ENCODE peak calls at places on chromosomes 3 and 15, in eight cellular contexts. E, W, Z, X, R, Y, H and Q are unnamed samples.

GRCh38 chr15:70854669-70854976 is 666 bp upstream of the LARP6 start:
- DNase-seq in E (no peak), W (no peak), Z (no peak), X (no peak), R (no peak), Y (no peak), H (no peak), Q (no peak)

GRCh38 chr15:72276326-72276700 is 4.0 kb upstream of the PARP6 start:
- DNase-seq in E (no peak), W (no peak), Z (no peak), X (no peak), R (no peak), Y (no peak), H (no peak), Q (no peak)

GRCh38 chr15:52678468-52679231 is 538 bp downstream of the ATOSA start:
- DNase-seq in E (peak; percentile 78), W (peak; percentile 60), Z (peak; percentile 70), X (no peak), R (peak; percentile 68), Y (peak; percentile 67), H (no peak), Q (no peak)

GRCh38 chr15:91422704-91423254 is 322.7 kb downstream of the SV2B start:
- DNase-seq in E (no peak), W (no peak), Z (no peak), X (no peak), R (no peak), Y (no peak), H (no peak), Q (no peak)

GRCh38 chr3:23735575-23736326 is 70.0 kb upstream of the UBE2E1 start:
- DNase-seq in E (no peak), W (no peak), Z (no peak), X (no peak), R (no peak), Y (no peak), H (no peak), Q (no peak)

GRCh38 chr3:12288466-12289129 is at the start of gene PPARG:
- DNase-seq in E (peak; percentile 56), W (no peak), Z (peak; percentile 72), X (no peak), R (no peak), Y (peak; percentile 38), H (peak; percentile 10), Q (no peak)

GRCh38 chr3:107430214-107431047 is 53.2 kb downstream of the CCDC54 start:
- DNase-seq in E (no peak), W (no peak), Z (no peak), X (no peak), R (no peak), Y (peak; percentile 23), H (no peak), Q (no peak)

GRCh38 chr3:141812091-141812490 is 48.9 kb downstream of the GRK7 start:
- DNase-seq in E (no peak), W (no peak), Z (no peak), X (no peak), R (no peak), Y (no peak), H (no peak), Q (no peak)

GRCh38 chr15:89367485-89368451 is 33.1 kb upstream of the POLG start:
- DNase-seq in E (peak; percentile 67), W (no peak), Z (no peak), X (no peak), R (no peak), Y (no peak), H (no peak), Q (no peak)

GRCh38 chr3:149442845-149443544 is 31.5 kb upstream of the TM4SF4 start:
- DNase-seq in E (no peak), W (no peak), Z (no peak), X (peak; percentile 82), R (no peak), Y (no peak), H (no peak), Q (peak; percentile 59)

GRCh38 chr3:170055209-170055608 is 17.4 kb downstream of the GPR160 start:
- DNase-seq in E (no peak), W (no peak), Z (no peak), X (peak; percentile 18), R (no peak), Y (no peak), H (no peak), Q (no peak)

GRCh38 chr15:31483053-31483923 is 156.7 kb downstream of the KLF13 start:
- DNase-seq in E (peak; percentile 38), W (no peak), Z (no peak), X (no peak), R (peak; percentile 56), Y (no peak), H (no peak), Q (no peak)

GRCh38 chr15:77546050-77546501 is 86.6 kb downstream of the LINGO1 start:
- DNase-seq in E (no peak), W (no peak), Z (peak; percentile 64), X (peak; percentile 60), R (no peak), Y (no peak), H (no peak), Q (peak; percentile 51)

GRCh38 chr3:12286927-12287726 is 1.7 kb upstream of the PPARG start:
- DNase-seq in E (peak; percentile 48), W (no peak), Z (peak; percentile 35), X (no peak), R (no peak), Y (peak; percentile 48), H (no peak), Q (no peak)

GRCh38 chr15:45715528-45715927 is 80.7 kb downstream of the SQOR start:
- DNase-seq in E (no peak), W (no peak), Z (no peak), X (no peak), R (no peak), Y (no peak), H (no peak), Q (no peak)

GRCh38 chr3:184022323-184022722 is 4.6 kb upstream of the ABCC5 start:
- DNase-seq in E (no peak), W (no peak), Z (no peak), X (no peak), R (no peak), Y (no peak), H (no peak), Q (no peak)

GRCh38 chr3:39668420-39668819 is 141.0 kb upstream of the MYRIP start:
- DNase-seq in E (peak; percentile 22), W (no peak), Z (no peak), X (peak; percentile 24), R (no peak), Y (no peak), H (no peak), Q (peak; percentile 21)

GRCh38 chr3:188947983-188948657 is 223.7 kb upstream of the TPRG1 start:
- DNase-seq in E (peak; percentile 82), W (peak; percentile 98), Z (no peak), X (peak; percentile 93), R (no peak), Y (peak; percentile 97), H (no peak), Q (peak; percentile 61)

GRCh38 chr15:49063402-49064280 is 17.4 kb upstream of the SECISBP2L start:
- DNase-seq in E (no peak), W (no peak), Z (no peak), X (no peak), R (no peak), Y (no peak), H (no peak), Q (no peak)

GRCh38 chr3:160796813-160797164 is 40.8 kb downstream of the PPM1L start:
- DNase-seq in E (no peak), W (peak; percentile 35), Z (no peak), X (no peak), R (no peak), Y (no peak), H (no peak), Q (no peak)

GRCh38 chr15:47794266-47794914 is 77.1 kb downstream of the SEMA6D start:
- DNase-seq in E (no peak), W (no peak), Z (no peak), X (no peak), R (no peak), Y (no peak), H (no peak), Q (no peak)

GRCh38 chr15:42101861-42102260 is 7.5 kb upstream of the PLA2G4D start:
- DNase-seq in E (no peak), W (no peak), Z (no peak), X (no peak), R (no peak), Y (no peak), H (no peak), Q (no peak)

GRCh38 chr15:84778194-84778593 is 29.8 kb downstream of the ZNF592 start:
- DNase-seq in E (no peak), W (no peak), Z (no peak), X (no peak), R (no peak), Y (no peak), H (no peak), Q (no peak)

GRCh38 chr15:32704343-32705076 is 13.3 kb upstream of the GREM1 start:
- DNase-seq in E (no peak), W (no peak), Z (no peak), X (no peak), R (no peak), Y (no peak), H (no peak), Q (no peak)

GRCh38 chr15:70242962-70243685 is 145.4 kb upstream of the TLE3 start:
- DNase-seq in E (no peak), W (no peak), Z (peak; percentile 64), X (no peak), R (no peak), Y (no peak), H (no peak), Q (no peak)

GRCh38 chr3:42500091-42500490 is 2.4 kb upstream of the VIPR1 start:
- DNase-seq in E (no peak), W (no peak), Z (no peak), X (no peak), R (peak; percentile 9), Y (no peak), H (no peak), Q (no peak)

GRCh38 chr15:58463815-58464697 is 32.3 kb downstream of the LIPC start:
- DNase-seq in E (no peak), W (no peak), Z (no peak), X (no peak), R (no peak), Y (no peak), H (no peak), Q (no peak)

GRCh38 chr3:78562318-78562717 is 1205.5 kb downstream of the ROBO1 start:
- DNase-seq in E (no peak), W (no peak), Z (no peak), X (no peak), R (no peak), Y (no peak), H (no peak), Q (no peak)

GRCh38 chr3:182238141-182238540 is 526.4 kb downstream of the SOX2 start:
- DNase-seq in E (peak; percentile 20), W (no peak), Z (no peak), X (peak; percentile 42), R (no peak), Y (no peak), H (no peak), Q (no peak)